ENCODE peak calls at places on chromosomes 11 and 22, in ten cellular contexts. N is HCT116, L is endothelial cell of umbilical vein, K is upper lobe of right lung, H is ascending aorta, O is heart left ventricle, W is heart right ventricle, E is fibroblast of lung, X is mammary epithelial cell, Z is colonic mucosa. U is an unnamed sample. For H3K4me1, the result is how much of the 10 kb centered on the place peaks cover.

GRCh38 chr11:70573701-70574151 is 175.4 kb downstream of the CTTN start:
- DNase-seq in N (no peak), L (no peak), K (peak), H (no peak), O (peak), W (no peak), E (no peak), X (no peak), Z (no peak), U (no peak)

GRCh38 chr11:74909812-74910211 is 39.1 kb downstream of the XRRA1 start:
- DNase-seq in N (no peak), L (no peak), K (no peak), H (no peak), O (no peak), W (no peak), E (no peak), X (no peak), Z (no peak), U (no peak)

GRCh38 chr11:62842171-62842717 is 2.9 kb upstream of the WDR74 start:
- DNase-seq in N (no peak), L (no peak), K (peak), H (peak), O (peak), W (no peak), E (peak), X (no peak), Z (peak), U (no peak)

GRCh38 chr11:71250512-71251158 is 1.7 kb downstream of the SHANK2 start:
- DNase-seq in N (no peak), L (no peak), K (peak), H (peak), O (no peak), W (no peak), E (no peak), X (no peak), Z (no peak), U (no peak)

GRCh38 chr11:78419327-78419726 is 1.7 kb upstream of the GAB2 start:
- DNase-seq in N (no peak), L (peak), K (no peak), H (peak), O (no peak), W (peak), E (peak), X (peak), Z (peak), U (no peak)

GRCh38 chr11:24754406-24754805 is 257.6 kb downstream of the LUZP2 start:
- DNase-seq in N (no peak), L (no peak), K (no peak), H (no peak), O (no peak), W (no peak), E (no peak), X (no peak), Z (no peak), U (no peak)

GRCh38 chr11:64848779-64849599 is 4.5 kb upstream of the CDC42BPG start:
- DNase-seq in N (no peak), L (no peak), K (no peak), H (no peak), O (no peak), W (no peak), E (no peak), X (no peak), Z (peak), U (no peak)

GRCh38 chr11:105244157-105244820 is 104.7 kb upstream of the CARD18 start:
- DNase-seq in N (peak), L (peak), K (no peak), H (peak), O (no peak), W (peak), E (peak), X (peak), Z (no peak), U (peak)

GRCh38 chr22:40345271-40345670 is 1.0 kb upstream of the ADSL start:
- DNase-seq in N (no peak), L (no peak), K (no peak), H (no peak), O (no peak), W (no peak), E (no peak), X (peak), Z (no peak), U (no peak)

DNA sequence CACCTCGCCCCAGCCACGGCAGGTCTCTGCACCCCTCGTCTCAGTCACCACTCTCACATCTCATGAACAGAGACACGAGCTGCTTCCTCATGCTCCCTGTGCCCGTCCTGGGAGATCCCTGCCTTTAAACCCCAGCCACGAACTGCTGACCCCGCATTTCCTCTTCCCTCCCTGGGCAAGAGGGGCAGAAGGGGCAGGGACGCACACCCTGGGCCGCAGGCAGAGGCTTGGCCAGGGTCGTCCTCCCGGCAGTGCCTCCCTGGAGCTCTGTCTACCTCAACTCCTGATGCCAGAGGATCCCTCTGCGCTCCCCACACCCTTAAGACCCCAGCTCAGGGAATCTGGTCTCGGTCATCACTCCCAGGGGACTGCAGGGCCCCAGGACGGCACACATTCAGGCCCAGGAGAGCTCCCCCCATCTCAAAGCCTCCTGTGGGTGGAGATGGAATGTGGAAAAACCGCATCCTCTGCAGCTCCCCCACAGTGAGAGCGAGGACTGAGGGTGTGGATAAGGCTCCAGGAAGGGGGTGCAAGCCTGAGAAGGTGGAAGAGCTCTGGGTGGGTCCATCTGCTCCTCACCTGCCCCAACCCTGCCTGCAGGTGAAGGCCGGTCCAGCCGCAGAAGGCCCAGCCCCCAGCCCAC is 1.2 kb downstream of the BID start:
- DNase-seq in N (no peak), L (no peak), K (no peak), H (no peak), O (peak), W (no peak), E (no peak), X (peak), Z (no peak), U (no peak)
- H3K4me1 ChIP-seq in N (under half), L (under half), K (under half), H (under half), O (under half), W (half or more), E (under half), X (under half), Z (under half), U (under half)

DNA sequence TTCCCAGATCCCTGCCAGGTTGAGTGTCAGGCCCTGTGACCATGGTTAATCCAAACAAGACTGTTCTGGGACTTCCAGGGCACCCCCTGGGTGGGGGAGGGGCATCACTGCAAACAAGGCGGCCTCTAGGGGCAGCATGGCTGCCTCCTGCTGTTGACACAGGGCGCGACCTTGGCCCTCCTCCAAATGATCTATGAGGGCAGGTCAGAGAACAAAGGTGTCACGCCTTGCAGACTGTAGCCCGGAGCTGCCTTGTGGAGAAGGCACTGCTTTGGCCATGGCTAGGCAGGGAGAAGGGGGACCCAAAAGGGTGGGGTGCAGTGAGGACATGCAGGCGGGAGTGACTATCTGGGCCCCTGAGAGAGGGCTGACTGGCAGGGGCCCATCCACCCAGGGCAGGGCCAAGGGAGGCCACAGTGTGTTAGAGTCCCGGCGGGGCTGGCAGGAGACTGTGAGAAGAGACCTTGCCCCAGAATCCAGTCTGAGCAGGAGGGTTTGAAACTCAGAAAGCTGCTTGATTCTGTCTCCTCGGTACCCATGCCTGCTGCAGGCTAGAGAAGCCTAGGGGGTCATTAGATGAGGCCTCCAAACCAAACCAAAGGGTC is 35.6 kb downstream of the KCNC1 start:
- DNase-seq in N (no peak), L (no peak), K (peak), H (no peak), O (no peak), W (no peak), E (no peak), X (no peak), Z (peak), U (no peak)
- TF ChIP-seq CTCF in N (peak), L (no peak), K (no peak), H (no peak), O (no peak), W (no peak), E (no peak), X (peak), Z (peak), U (no peak)

DNA sequence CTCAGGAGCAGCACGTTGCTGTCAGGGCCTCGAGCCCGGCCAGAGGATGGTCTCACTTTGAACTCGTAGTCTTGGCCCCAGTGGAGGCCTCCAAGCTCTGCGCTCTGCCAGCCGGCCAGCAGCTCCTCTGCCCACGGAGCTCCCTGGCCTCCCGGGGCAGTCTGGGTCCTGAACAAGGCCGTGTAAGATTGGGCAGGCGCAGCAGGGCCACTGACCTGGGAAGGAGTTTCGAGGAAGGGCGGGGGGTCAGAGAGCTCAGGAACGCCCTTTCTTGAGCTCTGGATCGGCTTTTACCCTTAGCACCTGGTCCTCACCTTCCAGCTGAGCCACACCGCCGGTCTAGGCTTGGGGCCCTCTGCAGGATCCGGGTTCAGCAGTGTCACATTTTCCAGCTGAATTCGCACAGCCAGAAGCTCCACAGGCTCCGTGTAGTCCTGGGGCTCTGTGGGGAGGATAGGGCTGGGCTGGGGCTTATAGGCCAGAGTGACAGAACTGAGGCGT is 2.1 kb downstream of the ROBO4 start:
- DNase-seq in N (no peak), L (no peak), K (no peak), H (no peak), O (no peak), W (no peak), E (no peak), X (no peak), Z (no peak), U (no peak)
- H3K4me1 ChIP-seq in N (under half), L (half or more), K (under half), H (under half), O (half or more), W (half or more), E (under half), X (under half), Z (under half), U (under half)

GRCh38 chr22:19798825-19799224 is 38.2 kb downstream of the TBX1 start:
- DNase-seq in N (no peak), L (no peak), K (no peak), H (no peak), O (peak), W (no peak), E (no peak), X (no peak), Z (no peak), U (no peak)
- TF ChIP-seq CTCF in N (no peak), L (no peak), K (no peak), H (no peak), O (no peak), W (no peak), E (no peak), X (no peak), Z (no peak), U (no peak)

GRCh38 chr11:40877256-40877655 is 582.2 kb downstream of the LRRC4C start:
- DNase-seq in N (no peak), L (no peak), K (no peak), H (no peak), O (no peak), W (no peak), E (no peak), X (peak), Z (no peak), U (no peak)
- H3K4me1 ChIP-seq in N (under half), L (under half), K (under half), H (under half), O (under half), W (under half), E (under half), X (under half), Z (under half), U (under half)

GRCh38 chr11:116217441-116217840 is 555.3 kb downstream of the BUD13 start:
- DNase-seq in N (no peak), L (no peak), K (no peak), H (peak), O (no peak), W (no peak), E (no peak), X (no peak), Z (no peak), U (no peak)

GRCh38 chr11:116219171-116219635 is 553.6 kb downstream of the BUD13 start:
- DNase-seq in N (no peak), L (no peak), K (no peak), H (peak), O (no peak), W (peak), E (no peak), X (no peak), Z (no peak), U (no peak)

GRCh38 chr11:116221351-116221750 is 551.4 kb downstream of the BUD13 start:
- DNase-seq in N (no peak), L (no peak), K (no peak), H (no peak), O (no peak), W (no peak), E (no peak), X (no peak), Z (no peak), U (no peak)

GRCh38 chr11:116215471-116216113 is 557.2 kb downstream of the BUD13 start:
- DNase-seq in N (no peak), L (no peak), K (no peak), H (peak), O (no peak), W (no peak), E (no peak), X (no peak), Z (no peak), U (no peak)

DNA sequence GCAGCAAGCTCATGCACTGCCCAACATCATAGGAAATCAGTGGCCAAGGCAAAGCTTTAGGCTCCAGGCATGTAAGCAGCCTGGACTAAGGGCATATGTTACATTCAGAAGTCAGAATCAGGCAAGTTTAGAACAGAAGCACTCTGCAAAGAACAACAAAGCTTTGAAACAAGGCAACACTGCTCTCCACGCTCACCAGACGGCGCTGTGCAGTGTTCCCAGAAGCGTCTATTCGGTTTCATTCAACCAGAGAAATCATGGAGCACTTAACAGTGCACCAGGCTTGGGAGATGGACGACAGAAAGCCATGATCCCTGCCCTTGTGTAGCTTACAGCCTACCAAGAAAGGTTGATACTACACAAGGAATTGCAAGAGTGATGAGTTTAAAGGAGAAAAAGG is 555.8 kb downstream of the BUD13 start:
- DNase-seq in N (peak), L (peak), K (peak), H (peak), O (no peak), W (peak), E (peak), X (peak), Z (peak), U (no peak)
- TF ChIP-seq CTCF in N (peak), L (peak), K (peak), H (no peak), O (peak), W (peak), E (peak), X (peak), Z (peak), U (no peak)

U was measured in thoracic aorta.